ENCODE peak calls at places on chromosomes 11 and 22, in eight cellular contexts. A is activated naive CD4-positive, alpha-beta T cell; B is neural crest cell; N is sigmoid colon; V is stimulated activated CD4-positive, alpha-beta T cell treated with anti-CD3 and anti-CD28 coated beads, Interleukin-12 subunit alpha, Interleukin-12 subunit beta, amount 100 ng/mL, for 4 hours; H is Daoy; W is NCI-H526; Z is spleen. F is an unnamed sample.

GRCh38 chr11:110763249-110764011 is 51.2 kb upstream of the ARHGAP20 start:
- DNase-seq in B (no peak), A (no peak), V (no peak), Z (no peak), H (no peak), W (peak; percentile 80), N (no peak), F (no peak)

GRCh38 chr22:36612458-36612857 is 83.5 kb upstream of the EIF3D start:
- DNase-seq in W (no peak), B (no peak), H (peak; percentile 77), N (no peak), V (no peak), A (no peak), Z (no peak), F (peak; percentile 78)

GRCh38 chr11:112086422-112087191 is at the start of the genes SDHD and TIMM8B:
- DNase-seq in A (peak; percentile 87), Z (peak; percentile 97), W (peak; percentile 100), N (peak; percentile 98), B (peak; percentile 95), H (peak; percentile 98), V (peak; percentile 89), F (peak; percentile 91)

GRCh38 chr11:11400635-11401232 is 47.7 kb upstream of the CSNK2A3 start:
- DNase-seq in A (no peak), W (peak; percentile 47), B (no peak), V (no peak), H (peak; percentile 29), N (no peak), Z (no peak), F (no peak)

GRCh38 chr11:45671246-45672171 is 6.1 kb upstream of the CHST1 start:
- DNase-seq in N (peak; percentile 53), Z (no peak), V (no peak), B (no peak), W (peak; percentile 27), A (no peak), H (no peak), F (peak; percentile 35)

GRCh38 chr11:29333993-29334780 is 682.6 kb downstream of the KCNA4 start:
- DNase-seq in H (peak; percentile 57), B (no peak), A (no peak), W (peak; percentile 43), Z (no peak), N (no peak), V (no peak), F (no peak)

GRCh38 chr11:10612217-10612862 is 43.9 kb upstream of the LYVE1 start:
- DNase-seq in A (no peak), Z (no peak), B (no peak), H (no peak), W (no peak), V (no peak), N (no peak), F (no peak)

GRCh38 chr11:58039589-58039988 is 8.8 kb downstream of the OR6Q1 start:
- DNase-seq in B (no peak), Z (no peak), H (no peak), A (no peak), W (no peak), N (no peak), V (no peak), F (no peak)

GRCh38 chr22:28674121-28674563 is 5.5 kb downstream of the TTC28 start:
- DNase-seq in N (no peak), H (peak; percentile 49), W (no peak), A (no peak), V (no peak), Z (no peak), B (no peak), F (peak; percentile 57)

GRCh38 chr11:69138265-69138664 is 17.5 kb upstream of the SMIM38 start:
- DNase-seq in A (no peak), V (no peak), H (no peak), B (no peak), W (no peak), Z (peak; percentile 34), N (no peak), F (peak; percentile 77)

GRCh38 chr11:114774599-114775365 is 96.5 kb downstream of the NXPE2 start:
- DNase-seq in Z (no peak), A (no peak), W (peak; percentile 97), N (no peak), H (peak; percentile 70), V (no peak), B (peak; percentile 79), F (peak; percentile 78)

GRCh38 chr22:44661070-44661469 is 40.9 kb upstream of the PRR5 start:
- DNase-seq in V (no peak), W (no peak), Z (no peak), H (no peak), B (no peak), N (no peak), A (no peak), F (peak; percentile 32)

GRCh38 chr11:64093233-64094039 is 57.7 kb downstream of the FLRT1 start:
- DNase-seq in B (no peak), V (no peak), H (no peak), A (no peak), N (no peak), W (no peak), Z (no peak), F (no peak)

GRCh38 chr11:22920939-22921565 is 60.8 kb upstream of the CCDC179 start:
- DNase-seq in A (no peak), W (peak; percentile 85), Z (no peak), V (no peak), B (peak; percentile 6), N (no peak), H (peak; percentile 1), F (peak; percentile 8)

GRCh38 chr11:27309064-27309463 is 54.0 kb downstream of the CCDC34 start:
- DNase-seq in N (no peak), Z (no peak), A (no peak), H (no peak), B (no peak), V (no peak), W (no peak), F (no peak)

GRCh38 chr11:78132475-78132874 is 7.0 kb downstream of the ALG8 start:
- DNase-seq in Z (no peak), H (no peak), A (no peak), B (no peak), N (no peak), V (no peak), W (no peak), F (peak; percentile 73)

GRCh38 chr11:84906995-84907394 is 720.1 kb downstream of the DLG2 start:
- DNase-seq in H (no peak), Z (no peak), A (no peak), B (no peak), V (no peak), W (no peak), N (no peak), F (no peak)

GRCh38 chr22:32764330-32765116 is 37.0 kb upstream of the TIMP3 start:
- DNase-seq in N (peak; percentile 89), A (no peak), V (no peak), B (peak; percentile 37), W (no peak), Z (no peak), H (peak; percentile 63), F (peak; percentile 95)

GRCh38 chr11:43508511-43508918 is 149.8 kb downstream of the TTC17 start:
- DNase-seq in A (no peak), V (no peak), B (no peak), N (no peak), H (peak; percentile 69), W (no peak), Z (no peak), F (peak; percentile 89)

GRCh38 chr22:43209523-43209890 is 22.6 kb upstream of the TTLL12 start:
- DNase-seq in W (no peak), A (no peak), N (no peak), V (no peak), Z (no peak), B (no peak), H (no peak), F (peak; percentile 61)

GRCh38 chr22:27397948-27398330 is 403.6 kb downstream of the MN1 start:
- DNase-seq in N (peak; percentile 91), A (no peak), V (no peak), B (no peak), W (no peak), H (no peak), Z (no peak), F (no peak)

GRCh38 chr22:23083315-23084021 is 13.1 kb downstream of the GNAZ start:
- DNase-seq in V (no peak), A (no peak), N (no peak), B (no peak), Z (no peak), H (no peak), W (no peak), F (no peak)

GRCh38 chr11:88363004-88363403 is 25.5 kb upstream of the CTSC start:
- DNase-seq in A (no peak), N (no peak), W (peak; percentile 7), Z (no peak), H (no peak), B (no peak), V (no peak), F (no peak)

GRCh38 chr11:28337701-28338100 is 229.5 kb downstream of the METTL15 start:
- DNase-seq in A (no peak), Z (no peak), B (no peak), V (no peak), H (no peak), N (no peak), W (no peak), F (no peak)

GRCh38 chr11:72864692-72865655 is 50.8 kb downstream of the ATG16L2 start:
- DNase-seq in V (no peak), H (no peak), W (no peak), B (no peak), A (no peak), Z (no peak), N (no peak), F (peak; percentile 58)

GRCh38 chr11:113629562-113629961 is 76.5 kb downstream of the TMPRSS5 start:
- DNase-seq in B (no peak), Z (no peak), W (no peak), A (no peak), H (no peak), N (no peak), V (no peak), F (no peak)

GRCh38 chr22:42991010-42991651 is 23.8 kb downstream of the PACSIN2 start:
- DNase-seq in N (peak; percentile 52), H (peak; percentile 65), V (no peak), B (no peak), A (no peak), Z (no peak), W (no peak), F (peak; percentile 91)

GRCh38 chr11:1443737-1444136 is 42.8 kb downstream of the MOB2 start:
- DNase-seq in N (no peak), H (no peak), B (no peak), W (no peak), Z (no peak), V (no peak), A (no peak), F (peak; percentile 82)

GRCh38 chr11:12889243-12889642 is 119.9 kb upstream of the RASSF10 start:
- DNase-seq in B (no peak), N (peak; percentile 82), A (no peak), Z (no peak), V (no peak), W (no peak), H (peak; percentile 43), F (peak; percentile 93)

GRCh38 chr11:10990160-10990559 is 132.3 kb upstream of the ZBED5 start:
- DNase-seq in N (no peak), A (no peak), V (no peak), H (no peak), W (no peak), B (no peak), Z (no peak), F (no peak)

GRCh38 chr22:47927811-47928210 is 1165.4 kb downstream of the TBC1D22A start:
- DNase-seq in H (no peak), B (no peak), W (no peak), A (no peak), V (no peak), Z (no peak), N (no peak), F (no peak)

GRCh38 chr22:20606041-20606783 is 98.8 kb downstream of the MED15 start:
- DNase-seq in H (peak; percentile 73), B (peak; percentile 47), V (peak; percentile 60), N (no peak), W (peak; percentile 87), Z (peak; percentile 88), A (no peak), F (peak; percentile 91)

GRCh38 chr11:122440783-122441701 is 214.5 kb upstream of the UBASH3B start:
- DNase-seq in N (peak; percentile 68), W (no peak), A (no peak), Z (no peak), B (peak; percentile 18), H (peak; percentile 30), V (no peak), F (no peak)

GRCh38 chr22:39097098-39098020 is at the start of gene APOBEC3H:
- DNase-seq in B (no peak), N (peak; percentile 62), V (no peak), A (no peak), W (no peak), Z (no peak), H (peak; percentile 17), F (peak; percentile 62)

F was measured in osteoblast.